ENCODE peak calls at places on chromosomes 5 and 9, in four cellular contexts. One of them, this sample, is unnamed.

GRCh38 chr9:93096131-93096802 is at the start of gene CARD19:
- DNase-seq in NCI-H2081: no peak
- DNase-seq in kidney epithelial cell: no peak
- DNase-seq in fibroblast of gingiva: peak
- DNase-seq in this sample: peak

GRCh38 chr5:162391848-162392247 is 324.3 kb downstream of the GABRG2 start:
- DNase-seq in NCI-H2081: no peak
- DNase-seq in fibroblast of gingiva: no peak
- DNase-seq in kidney epithelial cell: no peak
- DNase-seq in this sample: no peak

GRCh38 chr9:86281577-86282076 is 711 bp downstream of the ISCA1 start:
- DNase-seq in NCI-H2081: no peak
- DNase-seq in kidney epithelial cell: no peak
- DNase-seq in fibroblast of gingiva: no peak
- DNase-seq in this sample: peak

GRCh38 chr5:116626272-116626723 is 51.7 kb upstream of the SEMA6A start:
- DNase-seq in kidney epithelial cell: no peak
- DNase-seq in fibroblast of gingiva: peak
- DNase-seq in NCI-H2081: peak
- DNase-seq in this sample: peak

GRCh38 chr9:88477300-88477751 is 57.7 kb upstream of the NXNL2 start:
- DNase-seq in NCI-H2081: no peak
- DNase-seq in fibroblast of gingiva: peak
- DNase-seq in kidney epithelial cell: peak
- DNase-seq in this sample: no peak

GRCh38 chr9:119044801-119045200 is 324.4 kb downstream of the BRINP1 start:
- DNase-seq in kidney epithelial cell: no peak
- DNase-seq in fibroblast of gingiva: no peak
- DNase-seq in NCI-H2081: no peak
- DNase-seq in this sample: no peak

GRCh38 chr9:130320697-130321080 is 55.1 kb downstream of the HMCN2 start:
- DNase-seq in kidney epithelial cell: no peak
- DNase-seq in fibroblast of gingiva: no peak
- DNase-seq in NCI-H2081: no peak
- DNase-seq in this sample: no peak

GRCh38 chr9:19342927-19343326 is 37.1 kb downstream of the RPS6 start:
- DNase-seq in fibroblast of gingiva: no peak
- DNase-seq in NCI-H2081: no peak
- DNase-seq in kidney epithelial cell: no peak
- DNase-seq in this sample: no peak

GRCh38 chr9:99231708-99232107 is 9.6 kb downstream of the SEC61B start:
- DNase-seq in fibroblast of gingiva: peak
- DNase-seq in kidney epithelial cell: no peak
- DNase-seq in NCI-H2081: no peak
- DNase-seq in this sample: no peak

GRCh38 chr9:33166263-33167083 is 663 bp downstream of the B4GALT1 start:
- DNase-seq in fibroblast of gingiva: peak
- DNase-seq in NCI-H2081: no peak
- DNase-seq in kidney epithelial cell: no peak
- DNase-seq in this sample: peak

GRCh38 chr9:107712390-107712789 is 222.8 kb upstream of the KLF4 start:
- DNase-seq in fibroblast of gingiva: no peak
- DNase-seq in kidney epithelial cell: peak
- DNase-seq in NCI-H2081: no peak
- DNase-seq in this sample: no peak

GRCh38 chr9:81032831-81033230 is 656.5 kb downstream of the TLE1 start:
- DNase-seq in NCI-H2081: no peak
- DNase-seq in fibroblast of gingiva: no peak
- DNase-seq in kidney epithelial cell: peak
- DNase-seq in this sample: no peak

GRCh38 chr9:112361602-112362001 is 18.3 kb upstream of the HSDL2 start:
- DNase-seq in fibroblast of gingiva: peak
- DNase-seq in kidney epithelial cell: no peak
- DNase-seq in NCI-H2081: peak
- DNase-seq in this sample: no peak

GRCh38 chr5:159133041-159133741 is 33.5 kb upstream of the EBF1 start:
- DNase-seq in kidney epithelial cell: peak
- DNase-seq in fibroblast of gingiva: peak
- DNase-seq in NCI-H2081: peak
- DNase-seq in this sample: no peak

This sample was measured in breast epithelium.